ENCODE peak calls at places on chromosomes 5 and 9, in nine cellular contexts. M is PC-9, A is DND-41, P is PC-3, S is neural progenitor cell, H is endothelial cell of umbilical vein, V is GM23248, F is Karpas-422, K is fibroblast of lung. C is an unnamed sample.

GRCh38 chr9:35563791-35564197 is 41.3 kb upstream of the TESK1 start:
- DNase-seq in M (no peak), A (no peak), P (no peak), S (peak; percentile 68), H (peak; percentile 40), V (no peak), F (no peak), K (no peak), C (peak; percentile 62)

GRCh38 chr5:40976836-40977235 is 67.5 kb downstream of the C7 start:
- DNase-seq in M (no peak), A (no peak), P (no peak), S (no peak), H (no peak), V (no peak), F (no peak), K (no peak), C (no peak)

GRCh38 chr9:107337676-107338590 is 54.9 kb downstream of the RAD23B start:
- DNase-seq in M (no peak), A (no peak), P (no peak), S (no peak), H (no peak), V (peak; percentile 67), F (no peak), K (peak; percentile 31), C (no peak)

GRCh38 chr9:132602207-132602606 is 19.8 kb downstream of the BARHL1 start:
- DNase-seq in M (no peak), A (no peak), P (no peak), S (no peak), H (no peak), V (no peak), F (no peak), K (no peak), C (no peak)

GRCh38 chr9:90867101-90867500 is 65.5 kb downstream of the SYK start:
- DNase-seq in M (no peak), A (no peak), P (no peak), S (no peak), H (no peak), V (no peak), F (no peak), K (no peak), C (no peak)

GRCh38 chr5:35815089-35815936 is 41.4 kb upstream of the IL7R start:
- DNase-seq in M (no peak), A (peak; percentile 62), P (peak; percentile 74), S (peak; percentile 52), H (peak; percentile 59), V (peak; percentile 50), F (peak; percentile 71), K (peak; percentile 31), C (peak; percentile 27)

GRCh38 chr5:66551920-66552319 is 44.3 kb upstream of the MAST4 start:
- DNase-seq in M (no peak), A (no peak), P (no peak), S (no peak), H (no peak), V (peak; percentile 33), F (no peak), K (no peak), C (no peak)

GRCh38 chr9:7656648-7657047 is 142.9 kb downstream of the DMAC1 start:
- DNase-seq in M (no peak), A (no peak), P (peak; percentile 3), S (no peak), H (peak; percentile 93), V (no peak), F (no peak), K (peak; percentile 4), C (no peak)

GRCh38 chr9:18208166-18209059 is 265.5 kb upstream of the ADAMTSL1 start:
- DNase-seq in M (peak; percentile 11), A (peak; percentile 5), P (peak; percentile 77), S (peak; percentile 76), H (peak; percentile 52), V (peak; percentile 64), F (peak; percentile 45), K (peak; percentile 30), C (peak; percentile 79)

GRCh38 chr9:99113418-99114048 is 8.6 kb downstream of the TGFBR1 start:
- DNase-seq in M (no peak), A (no peak), P (no peak), S (no peak), H (no peak), V (no peak), F (no peak), K (no peak), C (no peak)

GRCh38 chr9:99115947-99116543 is 11.1 kb downstream of the TGFBR1 start:
- DNase-seq in M (no peak), A (no peak), P (no peak), S (peak; percentile 39), H (no peak), V (no peak), F (no peak), K (no peak), C (no peak)

GRCh38 chr9:99114049-99114440 is 9.1 kb downstream of the TGFBR1 start:
- DNase-seq in M (no peak), A (no peak), P (no peak), S (no peak), H (no peak), V (no peak), F (no peak), K (no peak), C (no peak)

GRCh38 chr9:99114846-99115500 is 10.1 kb downstream of the TGFBR1 start:
- DNase-seq in M (no peak), A (no peak), P (no peak), S (no peak), H (no peak), V (no peak), F (no peak), K (no peak), C (no peak)

GRCh38 chr9:99112750-99113417 is 8.0 kb downstream of the TGFBR1 start:
- DNase-seq in M (no peak), A (peak; percentile 76), P (no peak), S (no peak), H (no peak), V (no peak), F (no peak), K (no peak), C (no peak)
- H4K20me1 ChIP-seq in M (peaks cover under 1% of the 10 kb centered on the region), A (peaks cover 37% of the 10 kb centered on the region), P (peaks cover 8% of the 10 kb centered on the region), S (peaks cover 99% of the 10 kb centered on the region), H (peaks cover 5% of the 10 kb centered on the region), V (peaks cover 23% of the 10 kb centered on the region), F (peaks cover 27% of the 10 kb centered on the region), K (no peaks in the 10 kb centered on the region), C (peaks cover 53% of the 10 kb centered on the region)

DNA sequence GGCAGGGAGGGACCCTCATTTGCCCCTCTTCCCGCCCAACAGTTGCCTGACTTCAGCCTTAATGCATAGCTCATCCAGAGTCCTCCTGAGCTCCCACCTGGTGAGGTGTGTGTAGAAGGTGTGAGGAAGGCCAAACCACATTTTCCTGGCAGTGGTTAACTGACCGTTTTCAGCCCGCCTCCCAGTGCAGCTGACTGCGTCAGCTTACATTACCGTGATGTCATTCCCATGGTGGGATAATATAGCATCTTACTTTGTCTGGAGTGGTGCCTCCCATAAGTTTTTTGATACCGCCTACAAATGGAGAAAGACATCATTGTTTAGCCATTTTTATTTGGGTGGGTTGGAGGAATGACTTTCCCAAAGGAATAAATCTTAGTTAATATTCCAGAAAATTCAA is 151.9 kb downstream of the C9orf152 start:
- DNase-seq in M (no peak), A (no peak), P (no peak), S (no peak), H (no peak), V (no peak), F (no peak), K (no peak), C (no peak)
- H4K20me1 ChIP-seq in M (peaks cover 4% of the 10 kb centered on the region), A (peaks cover 62% of the 10 kb centered on the region), P (peaks cover 31% of the 10 kb centered on the region), S (peaks cover 9% of the 10 kb centered on the region), H (peaks cover 13% of the 10 kb centered on the region), V (peaks cover 41% of the 10 kb centered on the region), F (no peaks in the 10 kb centered on the region), K (peaks cover 4% of the 10 kb centered on the region), C (peaks cover 6% of the 10 kb centered on the region)

DNA sequence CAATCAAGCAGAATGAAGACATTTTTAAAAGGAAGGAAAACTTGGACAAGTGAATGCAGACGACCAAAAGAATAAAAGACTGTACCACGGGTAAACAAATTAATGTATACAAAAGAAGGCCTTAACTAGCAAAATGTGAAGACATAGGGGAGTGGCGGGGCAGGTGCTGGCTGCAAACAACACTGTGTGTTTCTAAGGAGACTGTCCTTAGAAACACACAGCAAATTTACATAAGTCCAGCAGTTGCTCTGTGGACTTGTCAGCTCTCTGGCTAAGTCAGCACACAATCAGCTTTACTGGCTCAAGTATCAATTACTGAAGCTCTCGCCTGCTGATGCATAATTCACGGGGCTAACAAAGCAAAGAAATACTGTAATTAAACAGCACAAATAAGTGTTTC is 24.8 kb downstream of the PTBP3 start:
- DNase-seq in M (no peak), A (no peak), P (no peak), S (peak; percentile 79), H (no peak), V (no peak), F (no peak), K (peak; percentile 19), C (peak; percentile 24)
- H4K20me1 ChIP-seq in M (peaks cover 35% of the 10 kb centered on the region), A (peaks cover 47% of the 10 kb centered on the region), P (peaks cover 4% of the 10 kb centered on the region), S (peaks cover 67% of the 10 kb centered on the region), H (peaks cover 6% of the 10 kb centered on the region), V (peaks cover 31% of the 10 kb centered on the region), F (no peaks in the 10 kb centered on the region), K (no peaks in the 10 kb centered on the region), C (peaks cover 43% of the 10 kb centered on the region)

GRCh38 chr9:131067625-131068024 is 28.7 kb upstream of the AIF1L start:
- DNase-seq in M (no peak), A (no peak), P (no peak), S (no peak), H (no peak), V (no peak), F (no peak), K (no peak), C (no peak)

GRCh38 chr9:131062979-131063378 is 33.4 kb upstream of the AIF1L start:
- DNase-seq in M (no peak), A (no peak), P (no peak), S (no peak), H (no peak), V (no peak), F (no peak), K (no peak), C (no peak)

GRCh38 chr9:131068076-131068816 is 28.1 kb upstream of the AIF1L start:
- DNase-seq in M (no peak), A (no peak), P (no peak), S (no peak), H (no peak), V (no peak), F (no peak), K (no peak), C (no peak)

GRCh38 chr9:131069699-131070098 is 26.6 kb upstream of the AIF1L start:
- DNase-seq in M (no peak), A (no peak), P (no peak), S (no peak), H (no peak), V (no peak), F (no peak), K (no peak), C (no peak)

GRCh38 chr9:131065599-131065998 is 30.7 kb upstream of the AIF1L start:
- DNase-seq in M (no peak), A (no peak), P (no peak), S (no peak), H (no peak), V (no peak), F (no peak), K (no peak), C (no peak)
- H4K20me1 ChIP-seq in M (no peaks in the 10 kb centered on the region), A (no peaks in the 10 kb centered on the region), P (no peaks in the 10 kb centered on the region), S (no peaks in the 10 kb centered on the region), H (no peaks in the 10 kb centered on the region), V (no peaks in the 10 kb centered on the region), F (no peaks in the 10 kb centered on the region), K (no peaks in the 10 kb centered on the region), C (no peaks in the 10 kb centered on the region)

GRCh38 chr5:116495786-116496185 is 78.8 kb downstream of the SEMA6A start:
- DNase-seq in M (no peak), A (no peak), P (no peak), S (no peak), H (no peak), V (no peak), F (no peak), K (no peak), C (no peak)
- H4K20me1 ChIP-seq in M (no peaks in the 10 kb centered on the region), A (no peaks in the 10 kb centered on the region), P (no peaks in the 10 kb centered on the region), S (peaks cover 47% of the 10 kb centered on the region), H (no peaks in the 10 kb centered on the region), V (no peaks in the 10 kb centered on the region), F (no peaks in the 10 kb centered on the region), K (no peaks in the 10 kb centered on the region), C (no peaks in the 10 kb centered on the region)

C was measured in hepatocyte.